ENCODE peak calls at places on chromosomes 11 and 22, in six cellular contexts. One of them, this sample, is unnamed.

GRCh38 chr11:110131386-110132123 is 38.4 kb downstream of the ZC3H12C start:
- DNase-seq in small intestine: no peak
- DNase-seq in trophoblast cell: no peak
- DNase-seq in adipocyte: no peak
- DNase-seq in fibroblast of lung: no peak
- DNase-seq in dorsolateral prefrontal cortex: no peak
- DNase-seq in this sample: peak; percentile 3

GRCh38 chr11:75535039-75535563 is 9.4 kb upstream of the GDPD5 start:
- DNase-seq in trophoblast cell: no peak
- DNase-seq in adipocyte: no peak
- DNase-seq in dorsolateral prefrontal cortex: no peak
- DNase-seq in small intestine: no peak
- DNase-seq in fibroblast of lung: no peak
- DNase-seq in this sample: no peak

GRCh38 chr11:4884341-4884740 is 2.6 kb downstream of the OR51T1 start:
- DNase-seq in adipocyte: no peak
- DNase-seq in dorsolateral prefrontal cortex: no peak
- DNase-seq in fibroblast of lung: peak; percentile 49
- DNase-seq in small intestine: no peak
- DNase-seq in trophoblast cell: no peak
- DNase-seq in this sample: no peak

GRCh38 chr11:125371451-125371935 is 124.6 kb downstream of the FEZ1 start:
- DNase-seq in small intestine: no peak
- DNase-seq in dorsolateral prefrontal cortex: no peak
- DNase-seq in fibroblast of lung: no peak
- DNase-seq in trophoblast cell: no peak
- DNase-seq in adipocyte: no peak
- DNase-seq in this sample: peak; percentile 98

GRCh38 chr22:44408227-44409192 is 89.5 kb downstream of the RTL6 start:
- DNase-seq in trophoblast cell: no peak
- DNase-seq in small intestine: no peak
- DNase-seq in dorsolateral prefrontal cortex: no peak
- DNase-seq in fibroblast of lung: no peak
- DNase-seq in adipocyte: no peak
- DNase-seq in this sample: no peak

GRCh38 chr11:32312865-32313403 is 122.4 kb downstream of the WT1 start:
- DNase-seq in adipocyte: peak; percentile 46
- DNase-seq in dorsolateral prefrontal cortex: no peak
- DNase-seq in trophoblast cell: peak; percentile 93
- DNase-seq in fibroblast of lung: peak; percentile 50
- DNase-seq in small intestine: peak; percentile 17
- DNase-seq in this sample: peak; percentile 89

GRCh38 chr22:27581241-27581640 is 220.3 kb downstream of the MN1 start:
- DNase-seq in adipocyte: no peak
- DNase-seq in fibroblast of lung: no peak
- DNase-seq in small intestine: no peak
- DNase-seq in trophoblast cell: no peak
- DNase-seq in dorsolateral prefrontal cortex: no peak
- DNase-seq in this sample: no peak

GRCh38 chr11:118224512-118225180 is at the start of gene JAML:
- DNase-seq in small intestine: peak; percentile 45
- DNase-seq in trophoblast cell: no peak
- DNase-seq in adipocyte: no peak
- DNase-seq in fibroblast of lung: no peak
- DNase-seq in dorsolateral prefrontal cortex: no peak
- DNase-seq in this sample: no peak

GRCh38 chr22:35634015-35634414 is 14.2 kb upstream of the APOL6 start:
- DNase-seq in adipocyte: no peak
- DNase-seq in dorsolateral prefrontal cortex: no peak
- DNase-seq in fibroblast of lung: no peak
- DNase-seq in small intestine: no peak
- DNase-seq in trophoblast cell: no peak
- DNase-seq in this sample: no peak

GRCh38 chr11:68503792-68504191 is 43.2 kb downstream of the PPP6R3 start:
- DNase-seq in adipocyte: no peak
- DNase-seq in trophoblast cell: peak; percentile 60
- DNase-seq in small intestine: no peak
- DNase-seq in dorsolateral prefrontal cortex: no peak
- DNase-seq in fibroblast of lung: no peak
- DNase-seq in this sample: no peak

GRCh38 chr11:114416441-114416928 is 16.0 kb downstream of the RBM7 start:
- DNase-seq in dorsolateral prefrontal cortex: no peak
- DNase-seq in trophoblast cell: peak; percentile 77
- DNase-seq in adipocyte: peak; percentile 38
- DNase-seq in small intestine: no peak
- DNase-seq in fibroblast of lung: peak; percentile 80
- DNase-seq in this sample: no peak

GRCh38 chr11:118166641-118167040 is 9.8 kb downstream of the SCN2B start:
- DNase-seq in trophoblast cell: no peak
- DNase-seq in small intestine: no peak
- DNase-seq in fibroblast of lung: no peak
- DNase-seq in adipocyte: no peak
- DNase-seq in dorsolateral prefrontal cortex: no peak
- DNase-seq in this sample: no peak

GRCh38 chr22:21738081-21738480 is 2.5 kb upstream of the YPEL1 start:
- DNase-seq in dorsolateral prefrontal cortex: no peak
- DNase-seq in small intestine: no peak
- DNase-seq in fibroblast of lung: no peak
- DNase-seq in trophoblast cell: no peak
- DNase-seq in adipocyte: no peak
- DNase-seq in this sample: no peak

GRCh38 chr22:26196657-26197056 is 27.4 kb downstream of the SEZ6L start:
- DNase-seq in dorsolateral prefrontal cortex: no peak
- DNase-seq in adipocyte: no peak
- DNase-seq in small intestine: no peak
- DNase-seq in fibroblast of lung: no peak
- DNase-seq in trophoblast cell: no peak
- DNase-seq in this sample: no peak

DNA sequence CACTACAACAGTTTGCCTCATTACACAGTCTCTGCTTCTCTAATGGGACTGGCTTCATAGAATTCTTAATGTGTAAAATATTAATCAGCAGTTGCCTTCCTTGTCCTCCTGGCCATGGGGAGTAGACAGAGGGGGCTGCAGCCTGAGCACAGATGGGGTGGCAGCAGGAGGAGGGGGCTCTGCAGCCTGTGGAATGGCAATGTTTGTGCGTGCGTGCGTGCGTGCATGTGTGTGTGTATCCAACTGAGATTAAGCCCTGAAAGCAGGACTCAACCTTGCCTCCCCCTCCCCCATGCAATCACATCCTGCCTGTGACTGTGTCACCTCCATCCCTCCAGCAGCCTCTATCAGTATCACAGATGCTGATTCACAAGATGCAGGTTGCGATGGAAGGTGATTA is 43.6 kb upstream of the NECTIN1 start:
- DNase-seq in small intestine: no peak
- DNase-seq in fibroblast of lung: no peak
- DNase-seq in dorsolateral prefrontal cortex: no peak
- DNase-seq in adipocyte: no peak
- DNase-seq in trophoblast cell: no peak
- DNase-seq in this sample: no peak
- H3K27me3 ChIP-seq in small intestine: no peaks in the 10 kb centered on the region
- H3K27me3 ChIP-seq in fibroblast of lung: peaks cover 2% of the 10 kb centered on the region
- H3K27me3 ChIP-seq in dorsolateral prefrontal cortex: no peaks in the 10 kb centered on the region
- H3K27me3 ChIP-seq in adipocyte: peaks cover 58% of the 10 kb centered on the region
- H3K27me3 ChIP-seq in trophoblast cell: no peaks in the 10 kb centered on the region
- H3K27me3 ChIP-seq in this sample: no peaks in the 10 kb centered on the region

DNA sequence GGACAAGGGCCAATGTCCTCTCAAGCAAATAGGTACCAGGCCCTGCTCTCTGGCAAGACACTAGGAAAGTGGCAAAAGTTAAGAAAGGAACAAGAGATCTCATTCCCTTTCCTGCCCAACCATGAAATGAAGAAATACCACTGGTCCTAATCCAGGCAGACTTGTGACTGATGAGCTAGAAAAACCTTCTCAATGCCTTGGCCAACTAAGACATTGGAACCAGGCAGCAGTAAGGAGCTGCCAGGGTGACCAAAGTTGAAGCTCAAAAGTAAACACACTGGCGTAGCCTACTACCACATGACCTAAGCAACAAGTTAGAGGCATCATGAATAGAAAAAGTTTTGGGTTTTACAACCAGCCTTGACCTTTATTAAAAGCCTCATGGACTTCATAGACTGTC is 45.1 kb upstream of the CHST1 start:
- DNase-seq in trophoblast cell: no peak
- DNase-seq in adipocyte: no peak
- DNase-seq in dorsolateral prefrontal cortex: no peak
- DNase-seq in fibroblast of lung: no peak
- DNase-seq in small intestine: no peak
- DNase-seq in this sample: no peak
- H3K27me3 ChIP-seq in trophoblast cell: no peaks in the 10 kb centered on the region
- H3K27me3 ChIP-seq in adipocyte: peaks cover 94% of the 10 kb centered on the region
- H3K27me3 ChIP-seq in dorsolateral prefrontal cortex: no peaks in the 10 kb centered on the region
- H3K27me3 ChIP-seq in fibroblast of lung: peaks cover 2% of the 10 kb centered on the region
- H3K27me3 ChIP-seq in small intestine: peaks cover 1% of the 10 kb centered on the region
- H3K27me3 ChIP-seq in this sample: no peaks in the 10 kb centered on the region

DNA sequence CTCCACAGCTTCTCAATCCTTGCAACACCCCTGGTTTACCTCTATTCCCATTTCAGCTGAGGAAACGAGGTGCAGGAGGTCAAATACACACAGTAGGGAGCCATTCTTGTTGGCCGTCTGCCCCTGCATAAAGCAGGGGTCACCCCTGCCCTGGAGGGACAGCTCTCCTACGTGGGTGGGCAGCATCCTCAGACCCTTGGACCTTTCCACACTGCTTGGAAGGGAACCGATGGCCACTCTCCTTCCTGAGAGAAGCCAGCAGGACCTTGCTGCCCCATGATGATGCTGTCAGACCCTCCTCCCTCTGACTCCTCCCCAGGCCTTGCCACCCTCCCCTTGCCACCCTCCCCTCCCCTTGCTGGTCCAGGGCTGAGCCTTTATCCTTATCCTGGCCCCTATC is 121.1 kb upstream of the SYT13 start:
- DNase-seq in small intestine: no peak
- DNase-seq in fibroblast of lung: no peak
- DNase-seq in dorsolateral prefrontal cortex: no peak
- DNase-seq in adipocyte: no peak
- DNase-seq in trophoblast cell: no peak
- DNase-seq in this sample: no peak
- H3K27me3 ChIP-seq in small intestine: peaks cover 9% of the 10 kb centered on the region
- H3K27me3 ChIP-seq in fibroblast of lung: peaks cover 4% of the 10 kb centered on the region
- H3K27me3 ChIP-seq in dorsolateral prefrontal cortex: no peaks in the 10 kb centered on the region
- H3K27me3 ChIP-seq in adipocyte: peaks cover 20% of the 10 kb centered on the region
- H3K27me3 ChIP-seq in trophoblast cell: no peaks in the 10 kb centered on the region
- H3K27me3 ChIP-seq in this sample: no peaks in the 10 kb centered on the region

GRCh38 chr11:11265320-11265719 is 87.7 kb downstream of the CSNK2A3 start:
- DNase-seq in fibroblast of lung: no peak
- DNase-seq in small intestine: no peak
- DNase-seq in trophoblast cell: peak; percentile 86
- DNase-seq in adipocyte: no peak
- DNase-seq in dorsolateral prefrontal cortex: no peak
- DNase-seq in this sample: no peak
- H3K27me3 ChIP-seq in fibroblast of lung: peaks cover 2% of the 10 kb centered on the region
- H3K27me3 ChIP-seq in small intestine: no peaks in the 10 kb centered on the region
- H3K27me3 ChIP-seq in trophoblast cell: no peaks in the 10 kb centered on the region
- H3K27me3 ChIP-seq in adipocyte: peaks cover 29% of the 10 kb centered on the region
- H3K27me3 ChIP-seq in dorsolateral prefrontal cortex: no peaks in the 10 kb centered on the region
- H3K27me3 ChIP-seq in this sample: no peaks in the 10 kb centered on the region

GRCh38 chr11:64449381-64450167 is 90.6 kb downstream of the RPS6KA4 start:
- DNase-seq in dorsolateral prefrontal cortex: peak; percentile 38
- DNase-seq in adipocyte: peak; percentile 71
- DNase-seq in trophoblast cell: peak; percentile 91
- DNase-seq in fibroblast of lung: peak; percentile 29
- DNase-seq in small intestine: peak; percentile 61
- DNase-seq in this sample: peak; percentile 90
- H3K27me3 ChIP-seq in dorsolateral prefrontal cortex: no peaks in the 10 kb centered on the region
- H3K27me3 ChIP-seq in adipocyte: peaks cover 44% of the 10 kb centered on the region
- H3K27me3 ChIP-seq in trophoblast cell: no peaks in the 10 kb centered on the region
- H3K27me3 ChIP-seq in fibroblast of lung: peaks cover 10% of the 10 kb centered on the region
- H3K27me3 ChIP-seq in small intestine: no peaks in the 10 kb centered on the region
- H3K27me3 ChIP-seq in this sample: peaks cover 16% of the 10 kb centered on the region

GRCh38 chr11:92317222-92317621 is 92.6 kb downstream of the FAT3 start:
- DNase-seq in trophoblast cell: no peak
- DNase-seq in adipocyte: no peak
- DNase-seq in fibroblast of lung: no peak
- DNase-seq in small intestine: no peak
- DNase-seq in dorsolateral prefrontal cortex: no peak
- DNase-seq in this sample: peak; percentile 41

GRCh38 chr11:92311616-92312449 is 87.2 kb downstream of the FAT3 start:
- DNase-seq in fibroblast of lung: no peak
- DNase-seq in dorsolateral prefrontal cortex: no peak
- DNase-seq in trophoblast cell: peak; percentile 83
- DNase-seq in adipocyte: no peak
- DNase-seq in small intestine: no peak
- DNase-seq in this sample: peak; percentile 92

GRCh38 chr11:92322225-92322624 is 97.6 kb downstream of the FAT3 start:
- DNase-seq in dorsolateral prefrontal cortex: no peak
- DNase-seq in adipocyte: no peak
- DNase-seq in small intestine: no peak
- DNase-seq in trophoblast cell: no peak
- DNase-seq in fibroblast of lung: peak; percentile 71
- DNase-seq in this sample: no peak

GRCh38 chr11:92314499-92314898 is 89.9 kb downstream of the FAT3 start:
- DNase-seq in small intestine: no peak
- DNase-seq in adipocyte: no peak
- DNase-seq in fibroblast of lung: no peak
- DNase-seq in dorsolateral prefrontal cortex: no peak
- DNase-seq in trophoblast cell: no peak
- DNase-seq in this sample: no peak

DNA sequence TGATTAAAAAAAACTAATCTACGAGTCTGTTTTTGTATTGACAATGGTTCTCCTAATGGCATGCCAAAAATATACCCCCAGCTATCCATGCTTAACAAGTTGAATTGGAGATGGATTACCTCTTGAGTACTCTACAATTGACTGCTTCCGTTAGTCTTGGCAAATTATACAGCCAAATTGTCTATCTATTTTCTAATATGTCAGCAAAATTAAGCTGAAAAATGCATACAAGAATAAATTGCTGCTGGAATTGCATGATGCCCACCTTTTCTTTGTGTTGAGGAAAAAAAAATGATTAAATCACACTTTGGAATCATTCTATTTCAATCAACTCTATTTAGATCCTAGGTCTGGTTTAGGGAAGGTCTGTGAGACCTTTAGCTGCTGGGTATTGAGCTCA is 91.8 kb downstream of the FAT3 start:
- DNase-seq in small intestine: no peak
- DNase-seq in dorsolateral prefrontal cortex: no peak
- DNase-seq in fibroblast of lung: no peak
- DNase-seq in trophoblast cell: no peak
- DNase-seq in adipocyte: no peak
- DNase-seq in this sample: no peak
- H3K27me3 ChIP-seq in small intestine: no peaks in the 10 kb centered on the region
- H3K27me3 ChIP-seq in dorsolateral prefrontal cortex: no peaks in the 10 kb centered on the region
- H3K27me3 ChIP-seq in fibroblast of lung: no peaks in the 10 kb centered on the region
- H3K27me3 ChIP-seq in trophoblast cell: no peaks in the 10 kb centered on the region
- H3K27me3 ChIP-seq in adipocyte: no peaks in the 10 kb centered on the region
- H3K27me3 ChIP-seq in this sample: no peaks in the 10 kb centered on the region

DNA sequence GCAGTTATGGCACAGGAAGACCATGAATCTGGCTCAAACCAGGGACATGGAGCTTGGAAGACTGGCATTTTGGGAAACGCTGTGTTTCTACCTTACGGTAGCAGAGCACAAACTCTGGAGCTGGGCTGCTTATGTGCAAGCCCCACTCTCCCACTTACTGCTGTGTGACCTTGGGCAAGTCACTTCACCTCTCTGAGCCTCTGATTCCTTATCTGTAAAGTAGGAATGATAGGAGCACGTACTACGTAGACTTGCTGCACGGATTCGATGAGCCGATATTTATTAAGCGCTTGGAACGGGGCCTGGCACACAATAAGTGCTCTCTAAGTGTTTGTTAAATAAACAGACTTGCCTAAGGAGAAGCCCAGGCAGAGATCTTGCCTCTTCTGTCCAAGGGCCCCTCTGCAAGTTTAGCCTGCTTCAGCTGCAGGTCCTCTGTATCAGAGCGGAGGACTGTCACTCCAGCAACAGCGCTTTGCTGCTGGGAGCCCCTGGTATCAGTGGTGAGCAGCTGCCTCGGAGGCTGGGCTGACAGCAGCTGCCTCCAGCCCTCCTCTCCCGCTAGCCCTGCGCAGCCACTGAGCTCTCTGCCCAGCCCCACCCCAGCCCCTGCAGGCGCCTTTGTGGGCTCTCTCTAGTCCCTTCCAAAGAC is 96.9 kb upstream of the ANO1 start:
- DNase-seq in fibroblast of lung: no peak
- DNase-seq in adipocyte: no peak
- DNase-seq in dorsolateral prefrontal cortex: no peak
- DNase-seq in small intestine: no peak
- DNase-seq in trophoblast cell: no peak
- DNase-seq in this sample: no peak
- H3K27me3 ChIP-seq in fibroblast of lung: peaks cover 19% of the 10 kb centered on the region
- H3K27me3 ChIP-seq in adipocyte: peaks cover 68% of the 10 kb centered on the region
- H3K27me3 ChIP-seq in dorsolateral prefrontal cortex: peaks cover 27% of the 10 kb centered on the region
- H3K27me3 ChIP-seq in small intestine: peaks cover 17% of the 10 kb centered on the region
- H3K27me3 ChIP-seq in trophoblast cell: peaks cover 22% of the 10 kb centered on the region
- H3K27me3 ChIP-seq in this sample: peaks cover 32% of the 10 kb centered on the region